ENCODE peak calls at places on chromosome 3, in nine cellular contexts. N is sigmoid colon, Y is amniotic epithelial cell, F is sciatic nerve, W is kidney tubule cell, R is M059J, Z is ascending aorta, T is A549, V is activated gamma-delta T cell treated with Interleukin-2 at 50 U/mL for 16 hours. H is an unnamed sample.

GRCh38 chr3:69143605-69144004 is 21.2 kb upstream of the LMOD3 start:
- DNase-seq in Y (no peak), R (peak; percentile 26), T (peak; percentile 31), W (peak; percentile 3), V (no peak), Z (no peak), F (no peak), N (no peak), H (no peak)

GRCh38 chr3:46277476-46277875 is 35.2 kb downstream of the CCR3 start:
- DNase-seq in W (no peak), V (no peak), T (no peak), Y (no peak), F (no peak), R (no peak), N (no peak), Z (no peak), H (no peak)

GRCh38 chr3:135807879-135808278 is 157.6 kb upstream of the PPP2R3A start:
- DNase-seq in V (no peak), R (no peak), W (no peak), N (no peak), F (no peak), Z (no peak), T (no peak), Y (no peak), H (no peak)

GRCh38 chr3:107271787-107272387 is 105.4 kb upstream of the CCDC54 start:
- DNase-seq in Y (peak; percentile 61), N (no peak), W (peak; percentile 53), F (no peak), Z (no peak), R (peak; percentile 65), T (peak; percentile 41), V (no peak), H (peak; percentile 2)

GRCh38 chr3:47035645-47036044 is 56.2 kb downstream of the NBEAL2 start:
- DNase-seq in N (no peak), W (no peak), Y (peak; percentile 90), Z (no peak), V (no peak), R (peak; percentile 32), F (no peak), T (no peak), H (no peak)

GRCh38 chr3:102348904-102349303 is 85.9 kb upstream of the ZPLD1 start:
- DNase-seq in F (no peak), Z (no peak), N (no peak), W (no peak), Y (no peak), V (no peak), R (no peak), T (no peak), H (no peak)

GRCh38 chr3:56818156-56818985 is 16.6 kb upstream of the ARHGEF3 start:
- DNase-seq in Y (no peak), N (no peak), Z (no peak), T (no peak), W (no peak), V (no peak), R (no peak), F (no peak), H (no peak)

GRCh38 chr3:48411041-48411588 is 18.8 kb downstream of the PLXNB1 start:
- DNase-seq in V (no peak), Y (no peak), F (peak; percentile 36), Z (no peak), T (no peak), N (peak; percentile 46), W (no peak), R (no peak), H (no peak)

GRCh38 chr3:41304603-41305002 is 105.3 kb downstream of the CTNNB1 start:
- DNase-seq in Y (no peak), Z (no peak), V (no peak), N (no peak), T (peak; percentile 5), F (no peak), W (peak; percentile 32), R (peak; percentile 18), H (peak; percentile 49)

GRCh38 chr3:22012471-22012870 is 261.5 kb upstream of the ZNF385D start:
- DNase-seq in V (no peak), Z (no peak), T (no peak), Y (peak; percentile 61), N (no peak), F (no peak), W (peak; percentile 6), R (no peak), H (no peak)

GRCh38 chr3:135310317-135310716 is 515.3 kb downstream of the EPHB1 start:
- DNase-seq in W (peak; percentile 18), N (no peak), Z (no peak), T (no peak), R (peak; percentile 18), V (no peak), F (no peak), Y (no peak), H (no peak)

GRCh38 chr3:183664913-183665381 is 29.5 kb downstream of the KLHL24 start:
- DNase-seq in T (no peak), V (no peak), Z (no peak), N (no peak), W (peak; percentile 70), F (no peak), Y (peak; percentile 94), R (peak; percentile 98), H (no peak)

GRCh38 chr3:48470286-48470685 is 23.7 kb downstream of the ATRIP start:
- DNase-seq in R (no peak), V (no peak), Z (no peak), W (no peak), F (no peak), N (no peak), Y (no peak), T (no peak), H (no peak)

GRCh38 chr3:53803816-53804545 is 42.2 kb downstream of the CHDH start:
- DNase-seq in N (peak; percentile 34), Y (no peak), V (no peak), W (peak; percentile 50), Z (no peak), T (no peak), F (peak; percentile 42), R (no peak), H (no peak)

GRCh38 chr3:197426161-197426566 is 127.8 kb upstream of the DLG1 start:
- DNase-seq in F (peak; percentile 58), Z (no peak), R (peak; percentile 88), V (no peak), Y (peak; percentile 77), T (no peak), N (no peak), W (peak; percentile 29), H (no peak)

GRCh38 chr3:129651316-129652202 is 45.1 kb upstream of the PLXND1 start:
- DNase-seq in N (no peak), Y (peak; percentile 74), T (peak; percentile 90), F (no peak), R (peak; percentile 99), V (no peak), W (peak; percentile 85), Z (no peak), H (no peak)

GRCh38 chr3:53493997-53494791 is at the start of gene CACNA1D:
- DNase-seq in N (no peak), V (no peak), W (peak; percentile 47), Y (no peak), Z (no peak), F (no peak), R (no peak), T (no peak), H (no peak)

GRCh38 chr3:179196098-179196497 is 47.9 kb downstream of the PIK3CA start:
- DNase-seq in Z (no peak), Y (peak; percentile 82), R (peak; percentile 84), V (peak; percentile 21), W (peak; percentile 37), F (no peak), N (no peak), T (no peak), H (no peak)

GRCh38 chr3:16053794-16054193 is 120.7 kb upstream of the GALNT15 start:
- DNase-seq in Z (no peak), W (no peak), Y (no peak), N (no peak), R (peak; percentile 28), V (no peak), F (no peak), T (no peak), H (no peak)

GRCh38 chr3:120559228-120560061 is 36.7 kb upstream of the NDUFB4 start:
- DNase-seq in F (peak; percentile 71), T (peak; percentile 33), R (peak; percentile 97), V (no peak), N (peak; percentile 77), W (peak; percentile 93), Y (peak; percentile 61), Z (no peak), H (no peak)

GRCh38 chr3:186883686-186884058 is 41.2 kb downstream of the ADIPOQ start:
- DNase-seq in V (no peak), Z (no peak), R (peak; percentile 52), F (no peak), T (no peak), N (no peak), Y (no peak), W (no peak), H (no peak)

GRCh38 chr3:47096955-47097354 is 67.0 kb downstream of the SETD2 start:
- DNase-seq in W (peak; percentile 74), N (no peak), T (peak; percentile 2), R (peak; percentile 49), Z (no peak), V (no peak), F (no peak), Y (peak; percentile 69), H (no peak)

GRCh38 chr3:10845240-10845761 is 29.3 kb downstream of the SLC6A11 start:
- DNase-seq in T (no peak), N (no peak), Y (no peak), R (no peak), W (no peak), F (no peak), Z (peak; percentile 21), V (no peak), H (no peak)

GRCh38 chr3:32825601-32826375 is 8.0 kb downstream of the TRIM71 start:
- DNase-seq in Z (no peak), V (no peak), N (no peak), F (no peak), R (no peak), T (no peak), W (no peak), Y (no peak), H (no peak)

GRCh38 chr3:139716908-139717485 is 39.2 kb upstream of the NMNAT3 start:
- DNase-seq in F (no peak), R (no peak), N (no peak), Z (no peak), W (no peak), T (no peak), Y (no peak), V (no peak), H (no peak)

GRCh38 chr3:32303051-32303786 is 64.7 kb downstream of the CMTM8 start:
- DNase-seq in Z (no peak), Y (peak; percentile 92), V (no peak), N (no peak), F (no peak), W (no peak), R (no peak), T (no peak), H (no peak)

GRCh38 chr3:133578548-133579191 is 5.2 kb downstream of the CDV3 start:
- DNase-seq in Z (no peak), Y (peak; percentile 55), T (peak; percentile 75), W (peak; percentile 72), N (no peak), V (no peak), F (no peak), R (peak; percentile 70), H (no peak)

GRCh38 chr3:42340466-42340865 is 69.9 kb downstream of the LYZL4 start:
- DNase-seq in Y (no peak), T (no peak), N (no peak), Z (no peak), V (no peak), W (no peak), R (no peak), F (no peak), H (no peak)

GRCh38 chr3:127159547-127159946 is 33.4 kb upstream of the PRR23E start:
- DNase-seq in R (no peak), Y (no peak), N (no peak), Z (no peak), F (no peak), V (no peak), W (no peak), T (no peak), H (no peak)

GRCh38 chr3:132641837-132642538 is 17.6 kb downstream of the ACAD11 start:
- DNase-seq in F (no peak), V (no peak), R (peak; percentile 58), N (no peak), Y (peak; percentile 47), T (peak; percentile 37), W (peak; percentile 67), Z (no peak), H (no peak)

GRCh38 chr3:102529452-102529851 is 94.6 kb downstream of the ZPLD1 start:
- DNase-seq in F (no peak), T (peak; percentile 32), R (peak; percentile 73), Y (peak; percentile 71), V (no peak), W (peak; percentile 60), Z (no peak), N (no peak), H (no peak)

H was measured in cerebellar nuclear complex.